ENCODE peak calls at places on chromosomes 5 and 9, in nine cellular contexts. N is OCI-LY7; M is DMS153; S is GM12891; R is AML-193; C is stimulated activated naive CD8-positive, alpha-beta T cell treated with anti-CD3 and anti-CD28 coated beads, Interleukin-15, amount 100 ng/mL, for 72 hours; K is CD4-positive, CD25-positive, alpha-beta regulatory T cell; L is neuronal stem cell; Z is activated gamma-delta T cell treated with anti-CD3 and anti-CD28 coated beads, Interleukin-2, amount 50 U/mL, for 16 hours. F is an unnamed sample.

GRCh38 chr9:17025281-17025680 is 109.6 kb upstream of the CNTLN start:
- DNase-seq in N (no peak), M (no peak), S (no peak), R (no peak), C (no peak), K (no peak), L (no peak), Z (no peak), F (no peak)

GRCh38 chr9:127444921-127445850 is 6.0 kb downstream of the RPL12 start:
- DNase-seq in N (peak), M (no peak), S (no peak), R (no peak), C (no peak), K (no peak), L (no peak), Z (no peak), F (peak)

GRCh38 chr5:112059601-112060135 is 302.7 kb upstream of the NREP start:
- DNase-seq in N (no peak), M (no peak), S (no peak), R (no peak), C (no peak), K (no peak), L (no peak), Z (no peak), F (no peak)

GRCh38 chr5:27639005-27639612 is 600.7 kb upstream of the CDH9 start:
- DNase-seq in N (no peak), M (no peak), S (no peak), R (no peak), C (no peak), K (no peak), L (no peak), Z (no peak), F (peak)

GRCh38 chr9:19637084-19637483 is 151.8 kb downstream of the SLC24A2 start:
- DNase-seq in N (no peak), M (no peak), S (no peak), R (no peak), C (no peak), K (no peak), L (no peak), Z (no peak), F (no peak)

GRCh38 chr5:30918171-30918570 is 275.3 kb upstream of the CDH6 start:
- DNase-seq in N (no peak), M (no peak), S (no peak), R (no peak), C (no peak), K (no peak), L (no peak), Z (no peak), F (no peak)

GRCh38 chr9:134851015-134851414 is 29.6 kb upstream of the FCN2 start:
- DNase-seq in N (no peak), M (no peak), S (no peak), R (no peak), C (no peak), K (no peak), L (no peak), Z (no peak), F (peak)

GRCh38 chr9:38226491-38226951 is 157.5 kb upstream of the SHB start:
- DNase-seq in N (no peak), M (peak), S (no peak), R (no peak), C (no peak), K (no peak), L (no peak), Z (no peak), F (peak)

GRCh38 chr5:147831465-147831864 is at the start of gene SPINK1:
- DNase-seq in N (no peak), M (no peak), S (no peak), R (no peak), C (no peak), K (no peak), L (no peak), Z (no peak), F (no peak)

GRCh38 chr5:180605554-180606214 is 14.4 kb upstream of the SCGB3A1 start:
- DNase-seq in N (peak), M (no peak), S (peak), R (peak), C (peak), K (peak), L (no peak), Z (peak), F (peak)

GRCh38 chr5:91266184-91266705 is 116.9 kb downstream of the ARRDC3 start:
- DNase-seq in N (no peak), M (no peak), S (no peak), R (peak), C (no peak), K (no peak), L (no peak), Z (no peak), F (no peak)

GRCh38 chr5:178793156-178793555 is 62.7 kb upstream of the ZNF354A start:
- DNase-seq in N (peak), M (no peak), S (no peak), R (peak), C (peak), K (no peak), L (no peak), Z (no peak), F (peak)

GRCh38 chr9:133420392-133420827 is 1.8 kb upstream of the ADAMTS13 start:
- DNase-seq in N (peak), M (no peak), S (no peak), R (no peak), C (peak), K (no peak), L (no peak), Z (no peak), F (peak)

GRCh38 chr9:138016406-138017187 is 139.0 kb downstream of the CACNA1B start:
- DNase-seq in N (no peak), M (no peak), S (no peak), R (no peak), C (no peak), K (no peak), L (no peak), Z (no peak), F (no peak)

GRCh38 chr9:97970106-97970505 is 13.0 kb upstream of the ANP32B start:
- DNase-seq in N (peak), M (no peak), S (no peak), R (no peak), C (no peak), K (no peak), L (no peak), Z (no peak), F (no peak)

GRCh38 chr5:112995764-112996618 is 19.4 kb downstream of the DCP2 start:
- DNase-seq in N (peak), M (no peak), S (no peak), R (peak), C (peak), K (peak), L (peak), Z (peak), F (peak)

GRCh38 chr5:52878671-52879070 is 91.0 kb downstream of the ITGA1 start:
- DNase-seq in N (no peak), M (no peak), S (no peak), R (no peak), C (no peak), K (no peak), L (no peak), Z (no peak), F (no peak)

GRCh38 chr5:37930350-37930749 is 90.5 kb upstream of the GDNF start:
- DNase-seq in N (no peak), M (no peak), S (no peak), R (no peak), C (no peak), K (no peak), L (no peak), Z (no peak), F (no peak)

GRCh38 chr9:137366891-137367381 is 56.0 kb downstream of the EXD3 start:
- DNase-seq in N (no peak), M (no peak), S (no peak), R (no peak), C (no peak), K (no peak), L (no peak), Z (no peak), F (peak)

GRCh38 chr9:78714591-78714990 is 417.7 kb downstream of the PSAT1 start:
- DNase-seq in N (no peak), M (no peak), S (no peak), R (no peak), C (no peak), K (no peak), L (no peak), Z (no peak), F (no peak)

GRCh38 chr5:15447209-15447608 is 52.8 kb upstream of the FBXL7 start:
- DNase-seq in N (no peak), M (no peak), S (no peak), R (no peak), C (no peak), K (no peak), L (no peak), Z (no peak), F (no peak)

GRCh38 chr5:40834391-40834848 is 602 bp downstream of the RPL37 start:
- DNase-seq in N (peak), M (no peak), S (no peak), R (no peak), C (peak), K (peak), L (no peak), Z (peak), F (no peak)

GRCh38 chr5:173581408-173582197 is 34.8 kb downstream of the BOD1 start:
- DNase-seq in N (peak), M (no peak), S (peak), R (no peak), C (peak), K (peak), L (peak), Z (peak), F (peak)

GRCh38 chr9:18327106-18327505 is 146.8 kb upstream of the ADAMTSL1 start:
- DNase-seq in N (no peak), M (no peak), S (no peak), R (no peak), C (no peak), K (no peak), L (no peak), Z (no peak), F (no peak)

GRCh38 chr5:96616801-96617200 is 45.4 kb upstream of the CAST start:
- DNase-seq in N (no peak), M (no peak), S (no peak), R (no peak), C (no peak), K (no peak), L (no peak), Z (no peak), F (no peak)

GRCh38 chr9:84652496-84653081 is 16.9 kb upstream of the NTRK2 start:
- DNase-seq in N (no peak), M (no peak), S (no peak), R (no peak), C (no peak), K (no peak), L (no peak), Z (no peak), F (no peak)

GRCh38 chr5:148454576-148454975 is 70.8 kb downstream of the FBXO38 start:
- DNase-seq in N (no peak), M (no peak), S (no peak), R (no peak), C (no peak), K (no peak), L (no peak), Z (no peak), F (peak)

GRCh38 chr5:112594060-112594850 is 143.4 kb upstream of the APC start:
- DNase-seq in N (peak), M (no peak), S (no peak), R (no peak), C (no peak), K (no peak), L (no peak), Z (no peak), F (no peak)

GRCh38 chr5:153659337-153659736 is 168.9 kb downstream of the GRIA1 start:
- DNase-seq in N (no peak), M (no peak), S (no peak), R (no peak), C (no peak), K (no peak), L (no peak), Z (no peak), F (no peak)

GRCh38 chr9:131036071-131036470 is 27.1 kb downstream of the LAMC3 start:
- DNase-seq in N (no peak), M (no peak), S (no peak), R (no peak), C (no peak), K (no peak), L (no peak), Z (no peak), F (no peak)

GRCh38 chr5:117645400-117645799 is 1070.8 kb upstream of the SEMA6A start:
- DNase-seq in N (no peak), M (no peak), S (no peak), R (no peak), C (no peak), K (no peak), L (no peak), Z (no peak), F (no peak)

GRCh38 chr5:135887881-135888614 is 7.6 kb downstream of the IL9 start:
- DNase-seq in N (no peak), M (no peak), S (no peak), R (no peak), C (no peak), K (no peak), L (peak), Z (no peak), F (peak)

GRCh38 chr9:24502548-24502947 is 43.1 kb downstream of the IZUMO3 start:
- DNase-seq in N (no peak), M (no peak), S (no peak), R (no peak), C (no peak), K (no peak), L (no peak), Z (no peak), F (no peak)

GRCh38 chr5:88188458-88189132 is 80.0 kb downstream of the TMEM161B start:
- DNase-seq in N (peak), M (no peak), S (no peak), R (no peak), C (no peak), K (no peak), L (no peak), Z (no peak), F (peak)

GRCh38 chr5:145636396-145636795 is 198.7 kb downstream of the PRELID2 start:
- DNase-seq in N (no peak), M (no peak), S (no peak), R (no peak), C (no peak), K (no peak), L (no peak), Z (no peak), F (no peak)

GRCh38 chr5:66713998-66714397 is 117.8 kb downstream of the MAST4 start:
- DNase-seq in N (no peak), M (no peak), S (no peak), R (no peak), C (peak), K (no peak), L (no peak), Z (no peak), F (peak)

F was measured in endodermal cell.